ENCODE peak calls at places on chromosome 15, in eight cellular contexts. C, P, B, W, I, K, F and T are unnamed samples.

GRCh38 chr15:60840306-60840702 is 361.4 kb upstream of the ICE2 start:
- DNase-seq in C (no peak), P (no peak), B (peak; percentile 14), W (peak; percentile 49), I (peak; percentile 17), K (no peak), F (peak; percentile 59), T (no peak)

GRCh38 chr15:82802497-82802896 is 3.4 kb downstream of the FSD2 start:
- DNase-seq in C (no peak), P (no peak), B (no peak), W (no peak), I (no peak), K (no peak), F (no peak), T (no peak)

GRCh38 chr15:42059661-42060476 is 34.5 kb downstream of the PLA2G4D start:
- DNase-seq in C (peak; percentile 78), P (peak; percentile 77), B (peak; percentile 55), W (peak; percentile 21), I (peak; percentile 16), K (peak; percentile 31), F (peak; percentile 58), T (peak; percentile 44)

GRCh38 chr15:67341539-67341938 is 87.0 kb downstream of the IQCH start:
- DNase-seq in C (no peak), P (no peak), B (no peak), W (no peak), I (no peak), K (no peak), F (no peak), T (no peak)

GRCh38 chr15:60798821-60799220 is 319.9 kb upstream of the ICE2 start:
- DNase-seq in C (no peak), P (no peak), B (peak; percentile 75), W (peak; percentile 79), I (peak; percentile 56), K (peak; percentile 59), F (peak; percentile 77), T (no peak)

GRCh38 chr15:93017521-93017920 is 71.5 kb downstream of the RGMA start:
- DNase-seq in C (no peak), P (no peak), B (peak; percentile 61), W (no peak), I (no peak), K (peak; percentile 79), F (no peak), T (no peak)

GRCh38 chr15:92924216-92924615 is 24.1 kb downstream of the CHD2 start:
- DNase-seq in C (no peak), P (no peak), B (no peak), W (no peak), I (no peak), K (no peak), F (no peak), T (no peak)

GRCh38 chr15:100718075-100718980 is 115.9 kb downstream of the ASB7 start:
- DNase-seq in C (no peak), P (no peak), B (no peak), W (no peak), I (no peak), K (no peak), F (no peak), T (no peak)

GRCh38 chr15:57505949-57506391 is 85.7 kb upstream of the MYZAP start:
- DNase-seq in C (peak; percentile 92), P (peak; percentile 90), B (peak; percentile 67), W (no peak), I (no peak), K (peak; percentile 70), F (peak; percentile 90), T (no peak)

GRCh38 chr15:65339926-65340325 is 35.4 kb downstream of the RNU5B-1 start:
- DNase-seq in C (no peak), P (no peak), B (no peak), W (no peak), I (no peak), K (no peak), F (no peak), T (no peak)

GRCh38 chr15:69393831-69394491 is 20.2 kb upstream of the KIF23 start:
- DNase-seq in C (no peak), P (no peak), B (no peak), W (no peak), I (no peak), K (no peak), F (no peak), T (no peak)

DNA sequence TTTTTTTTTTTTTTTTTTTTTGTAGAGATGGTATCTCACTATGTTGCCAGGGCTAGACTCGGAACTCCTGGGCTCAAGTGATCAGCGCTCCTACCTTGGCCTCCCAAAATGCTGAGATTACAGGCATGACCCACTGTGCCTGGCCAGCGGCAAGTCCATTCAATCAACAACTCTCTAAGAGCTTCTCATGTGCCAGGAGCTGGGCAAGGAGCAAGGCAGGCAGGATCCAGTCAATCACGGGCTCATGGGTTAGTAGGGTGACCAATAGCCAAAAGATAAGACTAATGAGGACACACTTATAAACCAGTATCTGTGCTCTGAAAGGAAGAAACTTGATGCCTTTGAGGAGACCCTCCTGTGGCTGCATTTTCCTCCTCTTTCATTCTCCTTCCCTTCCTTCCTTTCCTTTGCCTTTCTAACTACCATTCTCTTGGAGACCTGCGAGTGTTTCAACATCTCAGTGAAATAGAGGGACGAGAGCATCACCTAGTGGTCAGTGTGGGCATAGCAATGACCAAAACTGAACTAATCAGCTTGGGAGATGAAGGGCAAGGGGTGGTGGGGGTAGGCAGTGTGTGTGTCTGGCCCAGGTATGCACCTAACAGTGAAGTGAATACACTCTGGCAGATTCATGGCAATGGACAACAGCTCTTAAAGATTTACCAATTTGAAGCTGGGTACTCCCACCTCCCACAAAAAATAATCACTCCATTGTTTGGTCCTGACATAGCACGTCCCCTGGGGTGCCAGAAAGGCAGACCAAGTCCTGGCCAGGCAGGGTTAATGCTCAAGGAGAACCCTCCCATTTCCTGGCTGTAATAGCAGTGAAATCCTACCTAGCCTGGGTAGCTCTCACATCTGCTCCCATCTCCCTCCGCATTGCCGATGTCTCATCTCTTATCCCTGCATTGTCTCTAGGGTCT is 6.2 kb downstream of the RPP25 start:
- DNase-seq in C (peak; percentile 89), P (peak; percentile 85), B (peak; percentile 80), W (peak; percentile 67), I (peak; percentile 27), K (peak; percentile 74), F (peak; percentile 84), T (peak; percentile 72)
- TF ChIP-seq CTCF in C (peak; percentile 95), P (peak; percentile 93), B (peak; percentile 100), W (peak; percentile 97), I (peak; percentile 100), K (peak; percentile 100), F (peak; percentile 98), T (peak; percentile 100)

DNA sequence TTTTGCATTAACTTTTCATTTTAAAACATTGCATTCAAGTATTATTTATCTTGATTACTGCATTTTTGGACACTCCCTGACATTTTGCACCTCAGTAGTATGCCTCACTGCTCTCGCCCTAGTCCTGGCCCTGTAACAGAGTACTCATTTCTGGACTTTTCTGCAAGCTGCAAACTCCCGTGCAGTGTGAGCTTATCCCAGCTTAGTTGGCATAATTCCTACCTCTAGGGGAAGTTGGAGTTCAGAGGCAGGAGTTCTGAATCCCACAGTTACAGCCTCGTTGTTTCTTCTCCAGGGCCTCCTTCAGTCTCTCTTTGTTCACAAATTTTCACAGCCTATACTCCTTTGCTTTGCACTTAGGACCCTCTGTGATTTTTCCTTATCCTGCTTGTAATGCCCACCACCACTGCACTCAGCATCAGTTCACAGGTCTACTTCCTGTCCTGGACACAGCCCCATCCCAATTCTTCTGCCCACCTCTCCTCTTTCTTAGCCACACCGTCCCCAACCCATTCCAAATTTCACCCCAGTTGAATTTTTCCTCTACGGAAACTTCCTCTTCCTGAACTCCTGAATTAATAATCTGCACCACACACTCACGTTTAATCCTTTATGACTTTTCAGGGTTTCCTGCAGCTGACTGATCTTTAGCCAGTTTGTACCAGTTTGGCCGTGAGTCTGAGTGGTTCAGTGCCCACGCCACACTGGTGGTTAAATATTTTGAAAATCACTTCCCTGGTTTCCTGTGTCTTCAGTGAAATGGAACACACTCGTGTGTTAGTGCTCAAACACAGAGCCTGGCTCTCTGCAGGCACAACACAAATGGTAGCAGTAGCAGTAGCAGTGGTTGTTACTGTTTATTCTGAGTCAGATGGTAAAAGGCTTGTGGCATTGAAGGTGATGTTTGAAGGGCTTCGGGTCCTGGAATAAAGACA is 6.3 kb upstream of the CTSH start:
- DNase-seq in C (no peak), P (no peak), B (peak; percentile 71), W (peak; percentile 48), I (peak; percentile 22), K (peak; percentile 55), F (peak; percentile 57), T (no peak)
- TF ChIP-seq CTCF in C (no peak), P (peak; percentile 21), B (peak; percentile 46), W (peak; percentile 47), I (no peak), K (peak; percentile 58), F (peak; percentile 32), T (peak; percentile 7)

DNA sequence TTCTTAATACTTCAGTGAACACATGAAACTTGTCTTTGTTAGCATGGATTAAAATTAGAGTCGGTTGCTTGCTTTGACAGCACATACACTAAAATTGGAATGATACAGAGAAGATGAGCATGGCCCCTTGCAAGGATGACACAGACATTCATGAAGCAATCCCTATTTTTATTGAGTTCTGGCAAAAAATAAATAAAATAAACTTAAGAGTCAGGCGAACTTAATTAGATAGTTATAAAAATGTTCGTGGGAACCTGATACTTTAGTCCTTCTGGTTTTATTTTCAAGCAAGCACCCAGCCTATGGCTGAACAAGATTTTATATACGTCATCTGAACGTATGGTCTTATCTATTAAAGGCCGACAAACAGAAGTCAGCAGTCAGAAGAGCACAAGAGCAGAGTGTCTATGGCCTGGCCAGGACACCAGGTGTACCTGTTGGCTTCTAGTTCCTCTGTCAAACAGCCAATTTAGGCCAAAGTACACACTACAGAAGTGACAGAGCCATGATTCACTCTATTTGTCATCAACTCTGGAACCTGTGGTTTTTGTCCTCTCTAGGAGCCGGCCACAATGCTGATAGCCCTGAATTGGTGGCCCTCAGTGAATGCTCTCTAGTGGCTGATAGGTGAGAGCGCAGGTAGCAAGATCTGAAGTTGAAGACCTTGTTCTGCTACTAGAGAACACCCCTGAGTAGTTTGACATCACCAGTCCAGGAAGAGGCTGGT is 64.3 kb downstream of the LEO1 start:
- DNase-seq in C (peak; percentile 66), P (peak; percentile 64), B (no peak), W (peak; percentile 42), I (peak; percentile 25), K (peak; percentile 55), F (peak; percentile 48), T (no peak)
- TF ChIP-seq CTCF in C (peak; percentile 18), P (no peak), B (no peak), W (no peak), I (no peak), K (peak; percentile 2), F (no peak), T (no peak)

GRCh38 chr15:43440721-43441281 is 52.2 kb downstream of the TP53BP1 start:
- DNase-seq in C (peak; percentile 11), P (no peak), B (peak; percentile 97), W (peak; percentile 99), I (peak; percentile 97), K (peak; percentile 98), F (peak; percentile 97), T (no peak)
- TF ChIP-seq CTCF in C (no peak), P (no peak), B (peak; percentile 56), W (peak; percentile 84), I (peak; percentile 61), K (peak; percentile 54), F (peak; percentile 40), T (peak; percentile 49)